ENCODE peak calls at places on chromosomes 13 and 19, in six cellular contexts. Y is brain microvascular endothelial cell, Z is lung, X is gastrocnemius medialis, T is left ventricle myocardium inferior, H is ovary. E is an unnamed sample. For H3K27me3, the result is how much of the 10 kb centered on the place peaks cover.

GRCh38 chr19:13875824-13876223 is 1.1 kb upstream of the NANOS3 start:
- DNase-seq in Y (no peak), Z (no peak), X (no peak), T (no peak), H (no peak), E (no peak)

GRCh38 chr19:10662384-10663251 is 8.5 kb downstream of the ILF3 start:
- DNase-seq in Y (peak), Z (no peak), X (no peak), T (no peak), H (no peak), E (no peak)

GRCh38 chr13:49357694-49358093 is 86.2 kb downstream of the CAB39L start:
- DNase-seq in Y (peak), Z (no peak), X (no peak), T (no peak), H (no peak), E (no peak)

GRCh38 chr19:35100588-35101533 is 14.8 kb upstream of the FXYD3 start:
- DNase-seq in Y (no peak), Z (no peak), X (no peak), T (no peak), H (no peak), E (no peak)

GRCh38 chr13:48892311-48892710 is 83.4 kb upstream of the FNDC3A start:
- DNase-seq in Y (peak), Z (no peak), X (no peak), T (no peak), H (no peak), E (no peak)

GRCh38 chr19:53982056-53982455 is 9.4 kb upstream of the CACNG6 start:
- DNase-seq in Y (no peak), Z (no peak), X (no peak), T (no peak), H (no peak), E (no peak)

GRCh38 chr19:4144666-4145261 is 8.7 kb upstream of the CREB3L3 start:
- DNase-seq in Y (no peak), Z (no peak), X (no peak), T (no peak), H (no peak), E (peak)

GRCh38 chr13:94390881-94391280 is 88.6 kb downstream of the DCT start:
- DNase-seq in Y (no peak), Z (no peak), X (no peak), T (no peak), H (no peak), E (no peak)

GRCh38 chr13:29707876-29708543 is 112.5 kb upstream of the SLC7A1 start:
- DNase-seq in Y (peak), Z (no peak), X (no peak), T (no peak), H (no peak), E (peak)

GRCh38 chr13:33494596-33495214 is 209.2 kb upstream of the STARD13 start:
- DNase-seq in Y (peak), Z (no peak), X (no peak), T (peak), H (no peak), E (peak)

GRCh38 chr13:112069727-112070300 is 2.9 kb downstream of the SOX1 start:
- DNase-seq in Y (no peak), Z (no peak), X (no peak), T (no peak), H (no peak), E (no peak)

GRCh38 chr19:15015946-15016542 is 33.2 kb upstream of the CASP14 start:
- DNase-seq in Y (no peak), Z (no peak), X (no peak), T (no peak), H (no peak), E (no peak)

GRCh38 chr19:56261145-56261544 is 11.4 kb upstream of the EDDM13 start:
- DNase-seq in Y (no peak), Z (no peak), X (no peak), T (no peak), H (no peak), E (no peak)

GRCh38 chr13:76709851-76710250 is 176.4 kb downstream of the KCTD12 start:
- DNase-seq in Y (no peak), Z (no peak), X (no peak), T (no peak), H (no peak), E (no peak)

GRCh38 chr13:76708138-76708537 is 178.1 kb downstream of the KCTD12 start:
- DNase-seq in Y (no peak), Z (no peak), X (no peak), T (peak), H (no peak), E (peak)

GRCh38 chr13:76715043-76715442 is 171.2 kb downstream of the KCTD12 start:
- DNase-seq in Y (no peak), Z (no peak), X (no peak), T (no peak), H (no peak), E (no peak)

GRCh38 chr13:76713280-76713679 is 172.9 kb downstream of the KCTD12 start:
- DNase-seq in Y (no peak), Z (no peak), X (no peak), T (no peak), H (no peak), E (no peak)

GRCh38 chr13:76711515-76712182 is 174.6 kb downstream of the KCTD12 start:
- DNase-seq in Y (peak), Z (no peak), X (peak), T (no peak), H (peak), E (no peak)
- H3K27ac ChIP-seq in Y (peak), Z (no peak), X (no peak), T (peak), H (no peak), E (no peak)

GRCh38 chr19:39200066-39200817 is 3.5 kb downstream of the NCCRP1 start:
- DNase-seq in Y (no peak), Z (no peak), X (no peak), T (no peak), H (no peak), E (no peak)
- H3K27me3 ChIP-seq in Y (half or more), Z (under half), X (half or more), T (half or more), H (under half), E (under half)

GRCh38 chr19:8659905-8660304 is 29.5 kb downstream of the NFILZ start:
- DNase-seq in Y (no peak), Z (no peak), X (no peak), T (no peak), H (no peak), E (no peak)

GRCh38 chr19:8657869-8658268 is 27.4 kb downstream of the NFILZ start:
- DNase-seq in Y (no peak), Z (no peak), X (no peak), T (no peak), H (no peak), E (no peak)

GRCh38 chr19:8655340-8655709 is 24.9 kb downstream of the NFILZ start:
- DNase-seq in Y (no peak), Z (no peak), X (no peak), T (no peak), H (no peak), E (no peak)

GRCh38 chr19:8654591-8655339 is 24.3 kb downstream of the NFILZ start:
- DNase-seq in Y (no peak), Z (peak), X (no peak), T (peak), H (peak), E (peak)
- H3K27ac ChIP-seq in Y (no peak), Z (no peak), X (no peak), T (no peak), H (no peak), E (no peak)

DNA sequence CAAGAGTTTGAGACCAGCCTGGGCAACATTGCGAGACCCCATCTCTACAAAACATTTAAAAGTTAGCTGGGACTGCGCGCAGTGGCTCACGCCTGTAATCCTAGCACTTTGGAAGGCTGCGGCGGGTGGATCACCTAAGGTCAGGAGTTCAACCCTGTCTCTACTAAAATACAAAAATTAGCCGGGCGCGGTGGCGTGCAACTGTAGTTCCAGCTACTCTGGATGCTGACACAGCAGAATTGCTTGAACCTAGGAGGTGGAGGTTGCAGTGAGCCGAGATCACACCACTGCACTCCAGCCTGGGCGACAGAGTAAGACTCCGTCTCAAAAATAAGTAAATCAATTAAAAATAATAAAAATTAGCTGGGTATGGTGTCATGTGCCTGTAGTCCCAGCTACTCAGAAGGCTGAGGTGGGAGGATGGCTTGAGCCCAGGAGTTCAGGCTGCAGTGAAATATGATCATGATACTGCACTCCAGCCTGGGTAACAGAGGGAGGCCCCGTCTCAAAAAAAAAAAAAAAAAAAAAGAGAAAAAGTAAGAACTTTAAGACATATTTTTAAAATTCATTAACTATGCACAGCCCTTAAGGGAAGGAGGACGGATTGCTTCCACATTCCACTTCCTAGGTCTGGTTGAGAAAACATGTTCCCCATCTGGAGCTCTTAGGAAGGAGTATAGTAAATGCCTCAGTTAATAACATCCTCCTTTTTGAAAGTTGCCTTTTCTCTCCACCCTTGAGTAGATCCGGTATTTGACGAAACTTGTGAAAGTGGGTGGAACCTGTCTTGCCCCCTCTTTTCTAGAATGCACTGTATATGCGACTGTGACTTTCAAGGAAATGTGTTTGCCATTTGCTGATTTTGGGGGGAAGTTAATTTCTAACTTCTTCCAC is 26.1 kb downstream of the EXOC3L2 start:
- DNase-seq in Y (no peak), Z (no peak), X (no peak), T (no peak), H (no peak), E (peak)
- H3K27me3 ChIP-seq in Y (under half), Z (under half), X (under half), T (half or more), H (under half), E (under half)

GRCh38 chr19:5585461-5586299 is 17.9 kb upstream of the TINCR start:
- DNase-seq in Y (peak), Z (no peak), X (no peak), T (no peak), H (no peak), E (peak)
- H3K27ac ChIP-seq in Y (no peak), Z (no peak), X (peak), T (peak), H (no peak), E (peak)

GRCh38 chr19:1769645-1769985 is 16.3 kb downstream of the ONECUT3 start:
- DNase-seq in Y (no peak), Z (no peak), X (no peak), T (no peak), H (no peak), E (no peak)
- H3K27me3 ChIP-seq in Y (under half), Z (under half), X (half or more), T (half or more), H (under half), E (under half)

DNA sequence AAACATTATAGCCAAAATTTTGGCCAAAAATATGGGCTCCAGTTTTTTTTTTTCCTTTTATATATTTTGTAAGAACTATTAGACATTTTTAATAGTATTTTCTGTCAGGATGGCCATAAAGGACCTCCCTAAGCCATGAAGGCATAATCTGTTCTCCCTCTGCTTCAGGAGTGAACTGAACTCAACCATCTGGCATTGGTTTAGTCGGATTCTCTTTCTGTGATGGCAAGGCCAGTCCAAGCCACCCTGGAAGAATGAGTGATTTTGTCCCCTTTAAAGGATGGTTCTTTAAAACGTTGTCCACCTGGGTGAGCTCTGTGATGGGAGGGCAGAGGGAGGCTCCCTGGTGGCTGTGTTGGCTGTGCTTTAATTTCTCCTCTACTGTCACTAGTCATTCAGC is 4.2 kb downstream of the TNFRSF19 start:
- DNase-seq in Y (no peak), Z (no peak), X (no peak), T (no peak), H (no peak), E (no peak)
- H3K27ac ChIP-seq in Y (no peak), Z (peak), X (no peak), T (peak), H (no peak), E (no peak)

DNA sequence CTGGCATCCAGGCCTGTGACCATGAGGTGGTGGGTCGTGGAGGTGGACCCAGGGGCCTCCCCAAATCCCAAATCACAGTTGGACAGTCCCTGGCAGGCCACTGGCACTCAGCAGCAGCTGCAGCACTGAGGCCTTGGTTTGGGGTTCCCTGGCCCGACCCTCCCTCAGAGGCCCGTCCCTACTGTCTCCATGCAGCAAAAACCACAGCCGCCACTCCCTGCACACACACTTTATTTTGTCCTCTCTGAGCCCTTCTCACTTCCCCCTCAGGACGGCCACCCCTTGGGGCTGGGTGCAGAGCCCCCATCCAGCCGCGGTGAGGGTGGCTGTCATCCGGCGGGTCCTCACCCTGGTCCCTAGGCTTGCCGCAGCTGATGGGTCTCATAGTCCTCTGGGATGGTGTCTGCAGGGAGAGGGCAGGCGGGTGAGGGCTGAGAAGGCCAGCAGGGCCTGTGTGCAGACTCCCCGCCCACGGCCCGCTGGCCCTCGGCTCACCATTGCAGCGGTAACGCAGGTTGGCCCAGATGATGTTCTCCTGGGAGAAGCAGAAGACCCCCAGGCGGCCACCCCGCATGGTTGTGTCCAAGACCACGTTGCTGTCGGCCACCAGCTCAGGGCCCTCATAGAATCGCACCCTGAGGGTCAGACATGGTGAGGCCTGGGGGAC is 8.4 kb downstream of the COMP start:
- DNase-seq in Y (no peak), Z (no peak), X (no peak), T (no peak), H (no peak), E (peak)
- H3K27me3 ChIP-seq in Y (under half), Z (under half), X (under half), T (half or more), H (under half), E (under half)